ENCODE peak calls at places on chromosome 16, in five cellular contexts. R is CD8-positive, alpha-beta T cell; K is thoracic aorta; X is mesendoderm; Z is heart right ventricle. B is an unnamed sample. For H3K27me3 and H3K36me3, the result is how much of the 10 kb centered on the place peaks cover.

GRCh38 chr16:1773703-1774455 is 945 bp upstream of the MRPS34 start:
- DNase-seq in R (no peak), K (no peak), X (no peak), Z (no peak), B (no peak)

GRCh38 chr16:20166531-20167235 is 93.0 kb upstream of the GPR139 start:
- DNase-seq in R (no peak), K (no peak), X (peak), Z (no peak), B (peak)

GRCh38 chr16:5200123-5200522 is 102.5 kb upstream of the EEF2KMT start:
- DNase-seq in R (no peak), K (no peak), X (no peak), Z (no peak), B (no peak)

GRCh38 chr16:12758670-12759558 is 44.8 kb downstream of the CPPED1 start:
- DNase-seq in R (no peak), K (no peak), X (no peak), Z (no peak), B (peak)

GRCh38 chr16:71882505-71883192 is 1.3 kb downstream of the ZNF821 start:
- DNase-seq in R (peak), K (peak), X (peak), Z (peak), B (peak)

GRCh38 chr16:52993179-52993578 is 59.5 kb downstream of the CHD9NB start:
- DNase-seq in R (no peak), K (no peak), X (peak), Z (no peak), B (peak)

GRCh38 chr16:1787322-1788094 is 4.7 kb downstream of the NUBP2 start:
- DNase-seq in R (no peak), K (no peak), X (no peak), Z (peak), B (peak)

GRCh38 chr16:81651758-81652718 is 127.1 kb upstream of the PLCG2 start:
- DNase-seq in R (no peak), K (no peak), X (no peak), Z (no peak), B (peak)

GRCh38 chr16:47970291-47970931 is 185.4 kb downstream of the ABCC12 start:
- DNase-seq in R (no peak), K (no peak), X (peak), Z (no peak), B (peak)

GRCh38 chr16:78130950-78131349 is 31.5 kb downstream of the WWOX start:
- DNase-seq in R (no peak), K (no peak), X (no peak), Z (no peak), B (no peak)

GRCh38 chr16:80947708-80948615 is 58.7 kb downstream of the CMC2 start:
- DNase-seq in R (no peak), K (no peak), X (no peak), Z (no peak), B (no peak)

GRCh38 chr16:31256466-31256865 is 3.3 kb upstream of the ITGAM start:
- DNase-seq in R (no peak), K (no peak), X (no peak), Z (no peak), B (no peak)

GRCh38 chr16:31250782-31251384 is 8.9 kb upstream of the ITGAM start:
- DNase-seq in R (no peak), K (no peak), X (no peak), Z (no peak), B (no peak)

GRCh38 chr16:31248344-31248743 is 11.4 kb upstream of the ITGAM start:
- DNase-seq in R (no peak), K (no peak), X (no peak), Z (no peak), B (no peak)

GRCh38 chr16:31253642-31254045 is 6.1 kb upstream of the ITGAM start:
- DNase-seq in R (peak), K (peak), X (no peak), Z (peak), B (no peak)

DNA sequence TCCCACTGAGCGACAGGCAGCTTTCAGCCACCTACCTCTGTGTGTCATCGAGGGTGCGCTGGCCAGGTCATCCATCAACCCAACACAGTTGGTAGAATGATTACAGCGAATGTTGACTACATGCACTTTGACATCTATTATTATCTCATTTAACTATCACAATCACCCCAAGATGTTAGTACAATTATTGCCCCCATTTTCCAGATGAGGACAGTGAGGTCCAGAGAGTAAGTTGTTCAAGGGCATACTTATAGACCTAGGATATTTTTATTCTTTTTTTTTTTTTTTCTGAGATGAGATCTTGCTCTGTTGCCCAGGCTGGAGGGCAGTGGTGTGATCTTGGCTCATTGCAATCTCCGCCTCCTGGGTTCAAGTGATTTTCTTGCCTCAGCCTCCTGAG is 8.3 kb upstream of the ITGAM start:
- DNase-seq in R (no peak), K (no peak), X (no peak), Z (no peak), B (no peak)
- H3K27me3 ChIP-seq in R (under half), K (under half), X (under half), Z (under half), B (under half)

GRCh38 chr16:6482861-6483530 is 849.6 kb upstream of the RBFOX1 start:
- DNase-seq in R (no peak), K (no peak), X (no peak), Z (no peak), B (peak)

GRCh38 chr16:6481894-6482293 is 850.8 kb upstream of the RBFOX1 start:
- DNase-seq in R (no peak), K (no peak), X (no peak), Z (no peak), B (no peak)

GRCh38 chr16:6484931-6485330 is 847.7 kb upstream of the RBFOX1 start:
- DNase-seq in R (no peak), K (no peak), X (no peak), Z (no peak), B (no peak)

GRCh38 chr16:6483634-6484033 is 849.0 kb upstream of the RBFOX1 start:
- DNase-seq in R (no peak), K (no peak), X (peak), Z (no peak), B (peak)

DNA sequence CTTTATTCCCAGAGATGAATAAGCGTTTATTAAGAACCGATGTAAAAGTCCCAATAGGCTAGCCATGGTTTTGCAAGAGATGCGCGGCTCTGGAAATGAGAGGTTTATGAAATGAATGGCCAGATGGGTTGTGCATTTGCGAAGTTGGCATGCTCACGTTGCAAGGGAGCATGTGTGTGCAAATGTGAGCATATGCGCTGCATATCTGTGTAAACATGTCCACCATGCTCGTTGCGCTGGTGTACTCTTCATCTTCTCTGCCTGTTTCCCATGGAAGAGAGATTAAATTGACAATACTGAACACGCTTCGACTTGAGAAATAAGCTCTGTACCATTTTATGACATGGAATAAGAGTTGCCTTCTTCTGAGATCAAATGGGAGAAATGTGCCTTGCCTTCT is 848.5 kb upstream of the RBFOX1 start:
- DNase-seq in R (no peak), K (no peak), X (no peak), Z (no peak), B (no peak)
- H3K4me3 ChIP-seq in R (no peak), K (no peak), X (no peak), Z (no peak), B (peak)

DNA sequence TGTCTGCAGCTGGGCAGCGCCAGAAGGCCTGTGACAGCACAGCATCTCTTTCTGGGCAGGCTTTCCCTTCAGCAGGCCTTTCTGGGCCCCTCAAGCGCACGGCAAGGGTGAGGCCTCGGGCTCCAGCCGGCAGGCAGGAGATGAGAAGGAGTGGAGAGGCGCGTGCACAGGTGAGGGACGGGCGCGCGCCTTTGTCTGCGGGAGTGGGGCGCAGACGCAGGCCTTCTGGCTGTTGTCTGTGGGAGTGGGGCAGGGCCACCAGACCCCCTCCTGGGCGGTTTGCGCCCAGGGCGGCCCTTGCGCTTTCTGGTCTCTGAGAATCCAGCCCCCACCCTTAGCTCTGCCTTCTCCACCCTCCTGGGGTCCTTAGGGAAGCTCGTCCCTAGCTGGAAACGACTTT is 6.5 kb downstream of the ZNF205 start:
- DNase-seq in R (no peak), K (no peak), X (no peak), Z (no peak), B (no peak)
- H3K36me3 ChIP-seq in R (under half), K (under half), X (under half), Z (under half), B (under half)

GRCh38 chr16:67294927-67295326 is 15.6 kb downstream of the PLEKHG4 start:
- DNase-seq in R (no peak), K (no peak), X (peak), Z (no peak), B (peak)

GRCh38 chr16:67294171-67294757 is 14.9 kb downstream of the PLEKHG4 start:
- DNase-seq in R (no peak), K (no peak), X (no peak), Z (no peak), B (no peak)

GRCh38 chr16:67299269-67299668 is 19.9 kb downstream of the PLEKHG4 start:
- DNase-seq in R (no peak), K (no peak), X (no peak), Z (no peak), B (peak)

GRCh38 chr16:67298277-67298676 is 18.9 kb downstream of the PLEKHG4 start:
- DNase-seq in R (no peak), K (no peak), X (no peak), Z (no peak), B (no peak)

GRCh38 chr16:67296422-67296821 is 17.1 kb downstream of the PLEKHG4 start:
- DNase-seq in R (no peak), K (no peak), X (no peak), Z (no peak), B (no peak)
- H3K27me3 ChIP-seq in R (under half), K (under half), X (under half), Z (under half), B (under half)

GRCh38 chr16:82993874-82994375 is 367.2 kb downstream of the CDH13 start:
- DNase-seq in R (no peak), K (no peak), X (no peak), Z (no peak), B (no peak)

GRCh38 chr16:82993415-82993814 is 366.6 kb downstream of the CDH13 start:
- DNase-seq in R (no peak), K (no peak), X (no peak), Z (no peak), B (no peak)

GRCh38 chr16:82995927-82996441 is 369.2 kb downstream of the CDH13 start:
- DNase-seq in R (no peak), K (no peak), X (no peak), Z (peak), B (no peak)

GRCh38 chr16:82996814-82997213 is 370.0 kb downstream of the CDH13 start:
- DNase-seq in R (no peak), K (no peak), X (no peak), Z (no peak), B (no peak)

GRCh38 chr16:82995286-82995926 is 368.6 kb downstream of the CDH13 start:
- DNase-seq in R (no peak), K (no peak), X (no peak), Z (no peak), B (no peak)
- H3K4me3 ChIP-seq in R (no peak), K (no peak), X (no peak), Z (peak), B (no peak)

DNA sequence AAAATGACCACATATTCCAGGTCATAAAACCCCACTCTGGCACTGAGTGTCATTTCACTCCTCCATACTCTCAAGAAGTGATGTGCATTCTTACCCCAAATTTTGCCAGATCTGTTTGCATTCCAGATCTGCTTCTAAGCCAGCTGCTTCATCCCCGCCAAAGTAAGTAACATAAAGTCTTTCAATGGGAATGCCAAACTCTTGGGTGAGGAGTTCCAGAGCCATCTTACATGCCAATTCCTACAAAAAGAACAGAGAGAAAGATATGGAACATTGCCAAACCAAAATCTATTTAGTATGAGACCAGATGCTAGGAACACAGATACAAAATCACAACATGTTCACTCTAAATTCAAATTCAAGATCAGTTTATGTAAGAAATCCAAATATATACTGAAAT is 12.9 kb downstream of the AARS1 start:
- DNase-seq in R (no peak), K (no peak), X (no peak), Z (no peak), B (no peak)
- H3K36me3 ChIP-seq in R (under half), K (half or more), X (under half), Z (half or more), B (half or more)

GRCh38 chr16:66847533-66848057 is 3.4 kb downstream of the CA7 start:
- DNase-seq in R (no peak), K (no peak), X (no peak), Z (no peak), B (no peak)

GRCh38 chr16:66845080-66845410 is 831 bp downstream of the CA7 start:
- DNase-seq in R (no peak), K (no peak), X (no peak), Z (no peak), B (peak)

GRCh38 chr16:66845791-66846221 is 1.6 kb downstream of the CA7 start:
- DNase-seq in R (no peak), K (no peak), X (no peak), Z (no peak), B (peak)

GRCh38 chr16:66846831-66847230 is 2.6 kb downstream of the CA7 start:
- DNase-seq in R (no peak), K (no peak), X (no peak), Z (no peak), B (no peak)

GRCh38 chr16:66846266-66846665 is 2.1 kb downstream of the CA7 start:
- DNase-seq in R (no peak), K (no peak), X (no peak), Z (no peak), B (no peak)
- H3K27me3 ChIP-seq in R (under half), K (under half), X (under half), Z (under half), B (half or more)

GRCh38 chr16:27597361-27597760 is 47.4 kb downstream of the KATNIP start:
- DNase-seq in R (no peak), K (no peak), X (no peak), Z (no peak), B (no peak)

GRCh38 chr16:27600386-27600785 is 50.4 kb downstream of the KATNIP start:
- DNase-seq in R (no peak), K (no peak), X (peak), Z (no peak), B (peak)

GRCh38 chr16:27598226-27598625 is 48.3 kb downstream of the KATNIP start:
- DNase-seq in R (no peak), K (no peak), X (no peak), Z (no peak), B (no peak)

GRCh38 chr16:27599606-27600005 is 49.7 kb downstream of the KATNIP start:
- DNase-seq in R (no peak), K (no peak), X (no peak), Z (no peak), B (no peak)

GRCh38 chr16:27598921-27599565 is 49.1 kb downstream of the KATNIP start:
- DNase-seq in R (no peak), K (no peak), X (no peak), Z (no peak), B (peak)
- H3K4me3 ChIP-seq in R (no peak), K (no peak), X (no peak), Z (no peak), B (no peak)

DNA sequence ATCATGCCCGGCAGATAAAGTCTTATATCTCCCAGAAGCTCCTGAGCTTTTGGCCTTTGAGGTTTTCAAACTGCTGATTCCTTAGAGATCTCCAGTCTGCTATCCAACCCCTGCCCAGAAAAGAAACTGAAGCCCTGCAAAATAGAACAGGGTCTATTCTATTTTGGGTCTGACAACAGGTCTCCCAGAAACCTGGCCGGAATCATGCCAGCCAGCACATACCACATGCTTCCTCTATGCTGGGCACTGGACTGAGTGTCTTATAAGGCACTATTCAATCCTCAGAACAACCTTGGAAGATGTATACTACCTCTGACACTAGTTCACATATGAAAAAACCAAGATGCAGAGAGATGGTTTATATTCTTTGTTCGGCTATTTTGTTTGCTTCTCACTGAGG is 21.3 kb upstream of the GFOD2 start:
- DNase-seq in R (no peak), K (no peak), X (no peak), Z (no peak), B (no peak)
- H3K36me3 ChIP-seq in R (under half), K (under half), X (under half), Z (under half), B (under half)

B was measured in H7.